ENCODE peak calls at places on chromosomes 3 and 15, in seven cellular contexts. One of them, this sample, is unnamed.

GRCh38 chr3:69932501-69932900 is 67.0 kb upstream of the SAMMSON start:
- DNase-seq in left ventricle myocardium inferior: no peak
- DNase-seq in fibroblast of lung: peak; percentile 12
- DNase-seq in breast epithelium: no peak
- DNase-seq in right cardiac atrium: no peak
- DNase-seq in heart right ventricle: no peak
- DNase-seq in CD8-positive, alpha-beta memory T cell: no peak
- DNase-seq in this sample: no peak

GRCh38 chr3:49666592-49666991 is 7.6 kb upstream of the APEH start:
- DNase-seq in left ventricle myocardium inferior: no peak
- DNase-seq in fibroblast of lung: no peak
- DNase-seq in breast epithelium: no peak
- DNase-seq in right cardiac atrium: no peak
- DNase-seq in heart right ventricle: no peak
- DNase-seq in CD8-positive, alpha-beta memory T cell: no peak
- DNase-seq in this sample: no peak

GRCh38 chr15:94972314-94972713 is 741.0 kb downstream of the MCTP2 start:
- DNase-seq in left ventricle myocardium inferior: no peak
- DNase-seq in fibroblast of lung: no peak
- DNase-seq in breast epithelium: no peak
- DNase-seq in right cardiac atrium: no peak
- DNase-seq in heart right ventricle: no peak
- DNase-seq in CD8-positive, alpha-beta memory T cell: no peak
- DNase-seq in this sample: no peak

GRCh38 chr15:101136381-101137268 is 115.2 kb downstream of the CHSY1 start:
- DNase-seq in left ventricle myocardium inferior: no peak
- DNase-seq in fibroblast of lung: no peak
- DNase-seq in breast epithelium: no peak
- DNase-seq in right cardiac atrium: no peak
- DNase-seq in heart right ventricle: no peak
- DNase-seq in CD8-positive, alpha-beta memory T cell: peak; percentile 8
- DNase-seq in this sample: no peak

GRCh38 chr3:14157951-14158350 is 20.4 kb downstream of the XPC start:
- DNase-seq in left ventricle myocardium inferior: no peak
- DNase-seq in fibroblast of lung: no peak
- DNase-seq in breast epithelium: no peak
- DNase-seq in right cardiac atrium: no peak
- DNase-seq in heart right ventricle: no peak
- DNase-seq in CD8-positive, alpha-beta memory T cell: no peak
- DNase-seq in this sample: no peak

GRCh38 chr15:98923159-98923558 is 84.4 kb downstream of the PGPEP1L start:
- DNase-seq in left ventricle myocardium inferior: no peak
- DNase-seq in fibroblast of lung: no peak
- DNase-seq in breast epithelium: no peak
- DNase-seq in right cardiac atrium: no peak
- DNase-seq in heart right ventricle: no peak
- DNase-seq in CD8-positive, alpha-beta memory T cell: no peak
- DNase-seq in this sample: peak; percentile 66

GRCh38 chr3:106025151-106025722 is 156.4 kb upstream of the CBLB start:
- DNase-seq in left ventricle myocardium inferior: peak; percentile 24
- DNase-seq in fibroblast of lung: peak; percentile 50
- DNase-seq in breast epithelium: no peak
- DNase-seq in right cardiac atrium: peak; percentile 25
- DNase-seq in heart right ventricle: peak; percentile 9
- DNase-seq in CD8-positive, alpha-beta memory T cell: no peak
- DNase-seq in this sample: no peak

GRCh38 chr3:134134240-134134639 is 104.5 kb upstream of the SLCO2A1 start:
- DNase-seq in left ventricle myocardium inferior: no peak
- DNase-seq in fibroblast of lung: no peak
- DNase-seq in breast epithelium: no peak
- DNase-seq in right cardiac atrium: no peak
- DNase-seq in heart right ventricle: no peak
- DNase-seq in CD8-positive, alpha-beta memory T cell: no peak
- DNase-seq in this sample: no peak

GRCh38 chr15:92848464-92848851 is 51.7 kb upstream of the CHD2 start:
- DNase-seq in left ventricle myocardium inferior: no peak
- DNase-seq in fibroblast of lung: no peak
- DNase-seq in breast epithelium: no peak
- DNase-seq in right cardiac atrium: no peak
- DNase-seq in heart right ventricle: no peak
- DNase-seq in CD8-positive, alpha-beta memory T cell: no peak
- DNase-seq in this sample: no peak

GRCh38 chr15:63407612-63408011 is 26.0 kb upstream of the CA12 start:
- DNase-seq in left ventricle myocardium inferior: no peak
- DNase-seq in fibroblast of lung: no peak
- DNase-seq in breast epithelium: no peak
- DNase-seq in right cardiac atrium: no peak
- DNase-seq in heart right ventricle: no peak
- DNase-seq in CD8-positive, alpha-beta memory T cell: no peak
- DNase-seq in this sample: no peak

GRCh38 chr3:71010731-71011455 is 572.6 kb downstream of the FOXP1 start:
- DNase-seq in left ventricle myocardium inferior: no peak
- DNase-seq in fibroblast of lung: no peak
- DNase-seq in breast epithelium: no peak
- DNase-seq in right cardiac atrium: no peak
- DNase-seq in heart right ventricle: no peak
- DNase-seq in CD8-positive, alpha-beta memory T cell: peak; percentile 50
- DNase-seq in this sample: no peak

GRCh38 chr3:195147649-195148121 is 123.3 kb downstream of the XXYLT1 start:
- DNase-seq in left ventricle myocardium inferior: peak; percentile 57
- DNase-seq in fibroblast of lung: peak; percentile 75
- DNase-seq in breast epithelium: no peak
- DNase-seq in right cardiac atrium: no peak
- DNase-seq in heart right ventricle: peak; percentile 54
- DNase-seq in CD8-positive, alpha-beta memory T cell: no peak
- DNase-seq in this sample: no peak

GRCh38 chr3:194755689-194756459 is 70.2 kb downstream of the FAM43A start:
- DNase-seq in left ventricle myocardium inferior: no peak
- DNase-seq in fibroblast of lung: no peak
- DNase-seq in breast epithelium: no peak
- DNase-seq in right cardiac atrium: no peak
- DNase-seq in heart right ventricle: no peak
- DNase-seq in CD8-positive, alpha-beta memory T cell: no peak
- DNase-seq in this sample: no peak

GRCh38 chr3:77342688-77343087 is 302.8 kb downstream of the ROBO2 start:
- DNase-seq in left ventricle myocardium inferior: no peak
- DNase-seq in fibroblast of lung: no peak
- DNase-seq in breast epithelium: no peak
- DNase-seq in right cardiac atrium: no peak
- DNase-seq in heart right ventricle: no peak
- DNase-seq in CD8-positive, alpha-beta memory T cell: no peak
- DNase-seq in this sample: no peak

GRCh38 chr3:68974711-68975110 is 38.8 kb downstream of the EOGT start:
- DNase-seq in left ventricle myocardium inferior: no peak
- DNase-seq in fibroblast of lung: no peak
- DNase-seq in breast epithelium: no peak
- DNase-seq in right cardiac atrium: no peak
- DNase-seq in heart right ventricle: no peak
- DNase-seq in CD8-positive, alpha-beta memory T cell: no peak
- DNase-seq in this sample: no peak

GRCh38 chr3:8964436-8965370 is 1.4 kb upstream of the RAD18 start:
- DNase-seq in left ventricle myocardium inferior: no peak
- DNase-seq in fibroblast of lung: peak; percentile 53
- DNase-seq in breast epithelium: no peak
- DNase-seq in right cardiac atrium: no peak
- DNase-seq in heart right ventricle: no peak
- DNase-seq in CD8-positive, alpha-beta memory T cell: no peak
- DNase-seq in this sample: no peak

GRCh38 chr3:33807190-33807589 is 8.8 kb downstream of the PDCD6IP start:
- DNase-seq in left ventricle myocardium inferior: peak; percentile 27
- DNase-seq in fibroblast of lung: no peak
- DNase-seq in breast epithelium: no peak
- DNase-seq in right cardiac atrium: no peak
- DNase-seq in heart right ventricle: peak; percentile 13
- DNase-seq in CD8-positive, alpha-beta memory T cell: no peak
- DNase-seq in this sample: no peak

GRCh38 chr15:77027697-77028450 is 32.9 kb downstream of the PSTPIP1 start:
- DNase-seq in left ventricle myocardium inferior: no peak
- DNase-seq in fibroblast of lung: no peak
- DNase-seq in breast epithelium: peak; percentile 38
- DNase-seq in right cardiac atrium: no peak
- DNase-seq in heart right ventricle: no peak
- DNase-seq in CD8-positive, alpha-beta memory T cell: peak; percentile 32
- DNase-seq in this sample: no peak

GRCh38 chr3:193946945-193947344 is 189.0 kb upstream of the HES1 start:
- DNase-seq in left ventricle myocardium inferior: no peak
- DNase-seq in fibroblast of lung: no peak
- DNase-seq in breast epithelium: no peak
- DNase-seq in right cardiac atrium: no peak
- DNase-seq in heart right ventricle: no peak
- DNase-seq in CD8-positive, alpha-beta memory T cell: no peak
- DNase-seq in this sample: no peak

GRCh38 chr3:71269896-71270295 is 313.6 kb downstream of the FOXP1 start:
- DNase-seq in left ventricle myocardium inferior: no peak
- DNase-seq in fibroblast of lung: no peak
- DNase-seq in breast epithelium: no peak
- DNase-seq in right cardiac atrium: no peak
- DNase-seq in heart right ventricle: no peak
- DNase-seq in CD8-positive, alpha-beta memory T cell: no peak
- DNase-seq in this sample: no peak

GRCh38 chr3:162628531-162628930 is 1131.9 kb downstream of the OTOL1 start:
- DNase-seq in left ventricle myocardium inferior: no peak
- DNase-seq in fibroblast of lung: no peak
- DNase-seq in breast epithelium: no peak
- DNase-seq in right cardiac atrium: no peak
- DNase-seq in heart right ventricle: no peak
- DNase-seq in CD8-positive, alpha-beta memory T cell: no peak
- DNase-seq in this sample: no peak

GRCh38 chr3:138834359-138835176 is at the start of gene PIK3CB:
- DNase-seq in left ventricle myocardium inferior: peak; percentile 93
- DNase-seq in fibroblast of lung: peak; percentile 77
- DNase-seq in breast epithelium: peak; percentile 80
- DNase-seq in right cardiac atrium: peak; percentile 95
- DNase-seq in heart right ventricle: peak; percentile 91
- DNase-seq in CD8-positive, alpha-beta memory T cell: peak; percentile 89
- DNase-seq in this sample: peak; percentile 61

GRCh38 chr15:66008920-66009572 is 139.8 kb downstream of the RAB11A start:
- DNase-seq in left ventricle myocardium inferior: no peak
- DNase-seq in fibroblast of lung: no peak
- DNase-seq in breast epithelium: no peak
- DNase-seq in right cardiac atrium: no peak
- DNase-seq in heart right ventricle: no peak
- DNase-seq in CD8-positive, alpha-beta memory T cell: no peak
- DNase-seq in this sample: no peak

GRCh38 chr3:189260556-189261493 is 89.1 kb downstream of the TPRG1 start:
- DNase-seq in left ventricle myocardium inferior: peak; percentile 66
- DNase-seq in fibroblast of lung: no peak
- DNase-seq in breast epithelium: no peak
- DNase-seq in right cardiac atrium: peak; percentile 67
- DNase-seq in heart right ventricle: peak; percentile 45
- DNase-seq in CD8-positive, alpha-beta memory T cell: no peak
- DNase-seq in this sample: no peak

GRCh38 chr15:28979208-28979891 is 93.6 kb downstream of the APBA2 start:
- DNase-seq in left ventricle myocardium inferior: no peak
- DNase-seq in fibroblast of lung: no peak
- DNase-seq in breast epithelium: no peak
- DNase-seq in right cardiac atrium: no peak
- DNase-seq in heart right ventricle: no peak
- DNase-seq in CD8-positive, alpha-beta memory T cell: no peak
- DNase-seq in this sample: no peak

GRCh38 chr3:167876603-167877325 is 141.2 kb downstream of the SERPINI1 start:
- DNase-seq in left ventricle myocardium inferior: no peak
- DNase-seq in fibroblast of lung: peak; percentile 84
- DNase-seq in breast epithelium: no peak
- DNase-seq in right cardiac atrium: no peak
- DNase-seq in heart right ventricle: peak; percentile 26
- DNase-seq in CD8-positive, alpha-beta memory T cell: no peak
- DNase-seq in this sample: no peak

GRCh38 chr3:94132777-94133176 is 69.9 kb downstream of the NSUN3 start:
- DNase-seq in left ventricle myocardium inferior: no peak
- DNase-seq in fibroblast of lung: no peak
- DNase-seq in breast epithelium: no peak
- DNase-seq in right cardiac atrium: no peak
- DNase-seq in heart right ventricle: no peak
- DNase-seq in CD8-positive, alpha-beta memory T cell: no peak
- DNase-seq in this sample: no peak

GRCh38 chr3:57953541-57953940 is 54.7 kb upstream of the FLNB start:
- DNase-seq in left ventricle myocardium inferior: no peak
- DNase-seq in fibroblast of lung: no peak
- DNase-seq in breast epithelium: no peak
- DNase-seq in right cardiac atrium: no peak
- DNase-seq in heart right ventricle: no peak
- DNase-seq in CD8-positive, alpha-beta memory T cell: no peak
- DNase-seq in this sample: no peak
- H3K27ac ChIP-seq in left ventricle myocardium inferior: peak overlapping the region; percentile 95
- H3K27ac ChIP-seq in fibroblast of lung: no peak overlapping the region
- H3K27ac ChIP-seq in breast epithelium: peak overlapping the region; percentile 74
- H3K27ac ChIP-seq in right cardiac atrium: peak overlapping the region; percentile 94
- H3K27ac ChIP-seq in heart right ventricle: peak overlapping the region; percentile 97
- H3K27ac ChIP-seq in CD8-positive, alpha-beta memory T cell: no peak overlapping the region
- H3K27ac ChIP-seq in this sample: no peak overlapping the region

GRCh38 chr3:197428961-197429360 is 126.8 kb downstream of the BDH1 start:
- DNase-seq in left ventricle myocardium inferior: no peak
- DNase-seq in fibroblast of lung: no peak
- DNase-seq in breast epithelium: no peak
- DNase-seq in right cardiac atrium: no peak
- DNase-seq in heart right ventricle: no peak
- DNase-seq in CD8-positive, alpha-beta memory T cell: no peak
- DNase-seq in this sample: no peak
- H3K27ac ChIP-seq in left ventricle myocardium inferior: no peak overlapping the region
- H3K27ac ChIP-seq in fibroblast of lung: no peak overlapping the region
- H3K27ac ChIP-seq in breast epithelium: peak overlapping the region; percentile 13
- H3K27ac ChIP-seq in right cardiac atrium: no peak overlapping the region
- H3K27ac ChIP-seq in heart right ventricle: peak overlapping the region; percentile 64
- H3K27ac ChIP-seq in CD8-positive, alpha-beta memory T cell: no peak overlapping the region
- H3K27ac ChIP-seq in this sample: no peak overlapping the region

DNA sequence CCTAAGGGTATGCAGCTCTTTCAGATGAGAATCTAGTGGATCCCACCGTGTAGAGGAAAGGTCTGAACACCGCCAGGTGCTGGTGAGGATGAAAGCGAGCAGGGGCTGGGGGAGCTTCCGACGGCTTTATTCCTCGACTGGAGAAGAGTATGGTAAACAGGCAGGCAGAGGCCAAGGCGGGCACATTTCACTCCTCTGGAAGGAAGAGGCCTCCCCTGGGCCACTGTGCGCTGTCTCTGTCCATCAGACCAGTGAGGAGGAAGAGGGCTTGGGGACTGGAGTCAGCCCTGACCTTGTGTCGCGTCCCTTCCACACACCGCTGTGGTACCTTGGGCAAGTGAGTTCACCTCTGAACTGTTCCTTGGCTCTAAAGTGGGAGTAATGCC is 4.2 kb downstream of the GHRL start:
- DNase-seq in left ventricle myocardium inferior: no peak
- DNase-seq in fibroblast of lung: no peak
- DNase-seq in breast epithelium: no peak
- DNase-seq in right cardiac atrium: no peak
- DNase-seq in heart right ventricle: no peak
- DNase-seq in CD8-positive, alpha-beta memory T cell: no peak
- DNase-seq in this sample: no peak
- H3K27ac ChIP-seq in left ventricle myocardium inferior: no peak overlapping the region
- H3K27ac ChIP-seq in fibroblast of lung: no peak overlapping the region
- H3K27ac ChIP-seq in breast epithelium: no peak overlapping the region
- H3K27ac ChIP-seq in right cardiac atrium: no peak overlapping the region
- H3K27ac ChIP-seq in heart right ventricle: no peak overlapping the region
- H3K27ac ChIP-seq in CD8-positive, alpha-beta memory T cell: no peak overlapping the region
- H3K27ac ChIP-seq in this sample: no peak overlapping the region

GRCh38 chr15:88932271-88932874 is 19.2 kb upstream of the MFGE8 start:
- DNase-seq in left ventricle myocardium inferior: peak; percentile 47
- DNase-seq in fibroblast of lung: no peak
- DNase-seq in breast epithelium: no peak
- DNase-seq in right cardiac atrium: no peak
- DNase-seq in heart right ventricle: peak; percentile 45
- DNase-seq in CD8-positive, alpha-beta memory T cell: no peak
- DNase-seq in this sample: peak; percentile 53

GRCh38 chr15:88930579-88930978 is 17.4 kb upstream of the MFGE8 start:
- DNase-seq in left ventricle myocardium inferior: no peak
- DNase-seq in fibroblast of lung: no peak
- DNase-seq in breast epithelium: no peak
- DNase-seq in right cardiac atrium: no peak
- DNase-seq in heart right ventricle: no peak
- DNase-seq in CD8-positive, alpha-beta memory T cell: no peak
- DNase-seq in this sample: no peak

GRCh38 chr15:88932875-88933330 is 19.7 kb upstream of the MFGE8 start:
- DNase-seq in left ventricle myocardium inferior: peak; percentile 24
- DNase-seq in fibroblast of lung: no peak
- DNase-seq in breast epithelium: no peak
- DNase-seq in right cardiac atrium: no peak
- DNase-seq in heart right ventricle: peak; percentile 26
- DNase-seq in CD8-positive, alpha-beta memory T cell: no peak
- DNase-seq in this sample: no peak
- H3K27ac ChIP-seq in left ventricle myocardium inferior: peak overlapping the region; percentile 88
- H3K27ac ChIP-seq in fibroblast of lung: no peak overlapping the region
- H3K27ac ChIP-seq in breast epithelium: no peak overlapping the region
- H3K27ac ChIP-seq in right cardiac atrium: peak overlapping the region; percentile 28
- H3K27ac ChIP-seq in heart right ventricle: peak overlapping the region; percentile 88
- H3K27ac ChIP-seq in CD8-positive, alpha-beta memory T cell: no peak overlapping the region
- H3K27ac ChIP-seq in this sample: peak overlapping the region; percentile 74

This sample was measured in substantia nigra.